ENCODE peak calls at places on chromosomes 6 and 20, in ten cellular contexts. U is HepG2, D is amniotic stem cell, J is sigmoid colon, L is foreskin fibroblast, B is fibroblast of the aortic adventitia, Y is Right ventricle myocardium superior, F is H4, A is colonic mucosa, I is hepatic stellate cell. T is an unnamed sample.

GRCh38 chr6:30122515-30122914 is 9.6 kb upstream of the TRIM31 start:
- DNase-seq in B (no peak), U (no peak), D (no peak), A (peak), F (no peak), L (no peak), I (no peak), Y (no peak), J (no peak), T (no peak)

GRCh38 chr20:33648396-33649004 is 13.6 kb upstream of the C20orf144 start:
- DNase-seq in F (no peak), D (no peak), A (no peak), Y (no peak), I (no peak), U (no peak), L (no peak), B (no peak), J (no peak), T (no peak)

GRCh38 chr6:136317023-136317649 is 27.5 kb upstream of the BCLAF1 start:
- DNase-seq in L (peak), F (peak), D (peak), U (peak), I (peak), A (peak), B (peak), Y (no peak), J (no peak), T (peak)

GRCh38 chr6:21271431-21272155 is 322.0 kb upstream of the SOX4 start:
- DNase-seq in J (no peak), Y (no peak), U (peak), B (no peak), D (no peak), A (no peak), L (no peak), F (no peak), I (no peak), T (no peak)

GRCh38 chr20:24096256-24096655 is 107.7 kb upstream of the GGTLC1 start:
- DNase-seq in U (no peak), A (no peak), D (no peak), L (no peak), J (no peak), F (no peak), B (no peak), Y (no peak), I (no peak), T (no peak)

GRCh38 chr20:49132995-49133451 is 55.1 kb downstream of the STAU1 start:
- DNase-seq in I (peak), Y (no peak), J (no peak), A (peak), D (peak), U (peak), L (peak), F (peak), B (peak), T (peak)

GRCh38 chr20:10735195-10735949 is 61.6 kb upstream of the JAG1 start:
- DNase-seq in B (no peak), A (no peak), U (no peak), I (no peak), F (no peak), Y (peak), D (no peak), J (no peak), L (no peak), T (no peak)

GRCh38 chr6:79134699-79135474 is 56.8 kb upstream of the PHIP start:
- DNase-seq in J (no peak), I (no peak), D (no peak), B (no peak), L (no peak), U (no peak), Y (no peak), F (no peak), A (no peak), T (no peak)

GRCh38 chr6:33927551-33927950 is 123.7 kb upstream of the MLN start:
- DNase-seq in U (no peak), F (no peak), D (no peak), A (no peak), Y (no peak), I (no peak), J (peak), L (peak), B (peak), T (no peak)